ENCODE peak calls at places on chromosomes 3 and 15, in six cellular contexts. P, Y, C, L, D and W are unnamed samples.

GRCh38 chr3:64686446-64686908 is 1.3 kb downstream of the ADAMTS9 start:
- DNase-seq in D (no peak), C (no peak), P (peak; percentile 70), Y (peak; percentile 39), L (no peak), W (no peak)

GRCh38 chr3:98843301-98843959 is 58.1 kb downstream of the DCBLD2 start:
- DNase-seq in Y (no peak), L (no peak), P (no peak), D (no peak), C (no peak), W (no peak)

GRCh38 chr15:25465835-25466234 is 27.0 kb upstream of the UBE3A start:
- DNase-seq in D (no peak), P (peak; percentile 16), L (no peak), C (no peak), Y (peak; percentile 14), W (no peak)

GRCh38 chr3:122103821-122104514 is 48.8 kb downstream of the CD86 start:
- DNase-seq in C (no peak), L (no peak), D (no peak), Y (no peak), P (no peak), W (no peak)

GRCh38 chr3:38627956-38628355 is 21.5 kb downstream of the SCN5A start:
- DNase-seq in D (no peak), P (no peak), L (no peak), C (no peak), Y (no peak), W (no peak)

GRCh38 chr3:27675287-27675686 is 46.8 kb downstream of the EOMES start:
- DNase-seq in Y (no peak), L (no peak), D (no peak), C (no peak), P (no peak), W (no peak)

GRCh38 chr15:99962006-99962561 is 228.8 kb upstream of the LYSMD4 start:
- DNase-seq in L (no peak), C (peak; percentile 35), Y (no peak), D (peak; percentile 40), P (peak; percentile 9), W (peak; percentile 6)

GRCh38 chr3:119600732-119601131 is 3.0 kb downstream of the PLA1A start:
- DNase-seq in Y (no peak), C (peak; percentile 79), D (no peak), L (peak; percentile 10), P (peak; percentile 56), W (no peak)

GRCh38 chr3:195900426-195901355 is 7.7 kb downstream of the TNK2 start:
- DNase-seq in P (peak; percentile 60), L (no peak), D (peak; percentile 78), Y (peak; percentile 46), C (peak; percentile 94), W (no peak)

GRCh38 chr15:99755692-99756409 is 22.6 kb upstream of the LYSMD4 start:
- DNase-seq in C (peak; percentile 80), P (peak; percentile 50), L (peak; percentile 56), D (no peak), Y (peak; percentile 32), W (no peak)

GRCh38 chr3:81476652-81477051 is 284.8 kb downstream of the GBE1 start:
- DNase-seq in Y (no peak), L (no peak), D (no peak), C (no peak), P (no peak), W (no peak)

GRCh38 chr3:48274452-48274851 is 33.5 kb downstream of the ZNF589 start:
- DNase-seq in Y (no peak), D (no peak), C (no peak), L (no peak), P (no peak), W (no peak)

GRCh38 chr3:54062546-54062945 is 59.8 kb upstream of the CACNA2D3 start:
- DNase-seq in D (no peak), L (no peak), Y (no peak), P (no peak), C (no peak), W (no peak)

GRCh38 chr3:107669669-107670068 is 146.9 kb downstream of the BBX start:
- DNase-seq in P (peak; percentile 19), L (no peak), C (no peak), Y (no peak), D (no peak), W (no peak)
- TF ChIP-seq POLR2A in P (no peak), L (no peak), C (no peak), Y (no peak), D (no peak), W (no peak)

GRCh38 chr15:88605507-88606436 is 15.4 kb upstream of the AEN start:
- DNase-seq in P (peak; percentile 51), Y (no peak), C (peak; percentile 76), L (no peak), D (no peak), W (no peak)

GRCh38 chr15:88604381-88604951 is 16.7 kb upstream of the AEN start:
- DNase-seq in D (no peak), Y (no peak), P (no peak), L (no peak), C (no peak), W (no peak)

GRCh38 chr15:88608607-88609181 is 12.4 kb upstream of the AEN start:
- DNase-seq in L (no peak), D (no peak), P (no peak), C (no peak), Y (no peak), W (no peak)

GRCh38 chr15:88604972-88605506 is 16.1 kb upstream of the AEN start:
- DNase-seq in Y (no peak), P (no peak), L (no peak), D (no peak), C (no peak), W (no peak)

DNA sequence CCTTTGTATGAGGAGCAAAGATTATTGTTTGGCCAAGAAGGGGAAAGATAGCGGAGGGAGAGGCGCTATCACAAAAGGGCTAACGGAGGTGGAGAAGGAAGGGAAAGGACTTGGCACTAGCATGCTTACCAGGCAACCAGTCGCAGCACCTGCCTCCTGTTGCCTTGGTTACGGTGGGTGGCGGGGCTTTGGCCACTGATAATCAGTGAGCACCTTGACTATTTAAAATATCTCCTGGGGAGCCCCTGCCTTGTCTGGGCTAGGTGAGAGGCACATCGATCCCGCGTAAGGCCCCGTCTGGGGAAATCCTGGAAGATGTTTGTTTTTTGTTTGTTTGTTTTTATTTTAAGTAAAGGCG is 14.7 kb upstream of the AEN start:
- DNase-seq in D (no peak), Y (no peak), L (no peak), C (no peak), P (no peak), W (no peak)
- H3K4me3 ChIP-seq in D (no peak overlapping the region), Y (no peak overlapping the region), L (no peak overlapping the region), C (no peak overlapping the region), P (no peak overlapping the region), W (no peak overlapping the region)

GRCh38 chr15:78317145-78317836 is 17.9 kb upstream of the SKIC8 start:
- DNase-seq in L (no peak), C (peak; percentile 27), Y (peak; percentile 56), D (no peak), P (peak; percentile 20), W (no peak)
- TF ChIP-seq CTCF in L (peak; percentile 41), C (no peak), Y (no peak), D (no peak), P (no peak), W (no peak)

GRCh38 chr3:111861396-111861795 is 2.3 kb downstream of the PHLDB2 start:
- DNase-seq in C (no peak), P (no peak), Y (no peak), D (no peak), L (no peak), W (no peak)

GRCh38 chr3:111859974-111860859 is 1.2 kb downstream of the PHLDB2 start:
- DNase-seq in L (peak; percentile 82), C (peak; percentile 87), D (peak; percentile 88), Y (peak; percentile 71), P (peak; percentile 73), W (peak; percentile 88)

GRCh38 chr3:111857474-111857873 is 1.6 kb upstream of the PHLDB2 start:
- DNase-seq in P (no peak), C (no peak), L (no peak), D (no peak), Y (no peak), W (no peak)

GRCh38 chr3:111858641-111859040 is 424 bp upstream of the PHLDB2 start:
- DNase-seq in C (no peak), P (no peak), L (no peak), Y (no peak), D (no peak), W (no peak)

GRCh38 chr3:111859061-111859973 is at the start of gene PHLDB2:
- DNase-seq in P (peak; percentile 51), L (no peak), C (peak; percentile 91), D (peak; percentile 91), Y (peak; percentile 56), W (peak; percentile 84)
- TF ChIP-seq POLR2A in P (no peak), L (peak; percentile 11), C (no peak), D (peak; percentile 29), Y (no peak), W (no peak)

GRCh38 chr3:124413393-124413792 is 316.9 kb upstream of the UMPS start:
- DNase-seq in L (no peak), Y (no peak), C (peak; percentile 77), D (no peak), P (no peak), W (no peak)

GRCh38 chr3:124412642-124413041 is 317.6 kb upstream of the UMPS start:
- DNase-seq in D (no peak), L (no peak), C (no peak), P (no peak), Y (no peak), W (no peak)

GRCh38 chr3:124410471-124410870 is 319.8 kb upstream of the UMPS start:
- DNase-seq in C (no peak), Y (no peak), P (no peak), L (no peak), D (no peak), W (no peak)

GRCh38 chr3:124409650-124410275 is 320.5 kb upstream of the UMPS start:
- DNase-seq in Y (no peak), P (no peak), D (no peak), L (no peak), C (no peak), W (no peak)

GRCh38 chr3:124411729-124412128 is 318.5 kb upstream of the UMPS start:
- DNase-seq in P (no peak), D (no peak), Y (no peak), L (no peak), C (no peak), W (no peak)
- H3K4me3 ChIP-seq in P (no peak overlapping the region), D (no peak overlapping the region), Y (no peak overlapping the region), L (no peak overlapping the region), C (no peak overlapping the region), W (no peak overlapping the region)

DNA sequence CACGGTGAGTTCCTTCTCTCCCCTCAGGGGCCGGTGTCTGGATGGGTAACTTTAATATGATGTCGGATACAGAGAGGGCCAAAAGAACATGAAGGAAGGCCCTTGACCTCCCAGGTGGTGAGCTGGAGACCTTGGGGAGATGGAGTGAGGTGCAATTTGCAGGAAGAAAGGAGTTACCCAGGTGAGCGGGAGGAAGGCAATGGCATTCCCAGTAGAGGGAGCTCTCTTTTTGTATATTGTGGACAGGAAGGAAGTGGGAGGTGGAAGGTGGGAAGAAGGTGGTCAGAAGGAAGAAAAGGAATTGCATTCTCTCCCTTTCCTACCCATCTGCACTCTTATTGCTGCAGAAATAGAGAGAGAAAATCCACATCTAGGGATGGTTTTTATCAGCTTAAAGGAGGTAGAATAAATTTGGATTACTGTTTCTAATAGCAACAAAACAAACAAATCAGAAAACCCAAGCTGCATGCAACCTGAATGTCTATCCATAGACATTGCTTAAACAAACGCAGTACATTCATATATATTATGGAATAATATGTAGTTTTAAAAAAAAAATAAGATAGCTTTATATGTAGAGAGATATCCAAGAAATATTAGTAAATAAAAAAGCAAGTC is 169.0 kb upstream of the TSC22D2 start:
- DNase-seq in L (peak; percentile 56), C (no peak), P (no peak), Y (peak; percentile 38), D (no peak), W (no peak)
- TF ChIP-seq CTCF in L (peak; percentile 80), C (no peak), P (no peak), Y (peak; percentile 31), D (no peak), W (no peak)

GRCh38 chr3:49358217-49358883 is at the start of gene GPX1:
- DNase-seq in Y (peak; percentile 97), L (peak; percentile 92), D (peak; percentile 96), P (peak; percentile 97), C (peak; percentile 97), W (peak; percentile 94)
- TF ChIP-seq POLR2A in Y (peak; percentile 97), L (peak; percentile 88), D (peak; percentile 97), P (peak; percentile 97), C (peak; percentile 67), W (peak; percentile 76)